ENCODE peak calls at places on chromosomes 6 and 20, in four cellular contexts. J is OCI-LY7, U is natural killer cell, P is pancreas. L is an unnamed sample.

GRCh38 chr6:3457710-3458605 is 1.1 kb upstream of the SLC22A23 start:
- DNase-seq in P (peak), U (no peak), J (no peak), L (no peak)

GRCh38 chr20:2585811-2586210 is 49.4 kb downstream of the TMC2 start:
- DNase-seq in J (no peak), P (no peak), U (no peak), L (no peak)

GRCh38 chr6:124962617-124963415 is 579 bp downstream of the RNF217 start:
- DNase-seq in J (no peak), P (peak), U (no peak), L (peak)

GRCh38 chr6:33534702-33535101 is 45.4 kb downstream of the BAK1 start:
- DNase-seq in U (no peak), J (no peak), P (no peak), L (no peak)

GRCh38 chr6:29958046-29958445 is 15.7 kb downstream of the HLA-A start:
- DNase-seq in J (no peak), U (no peak), P (no peak), L (no peak)

GRCh38 chr6:94645191-94645590 is 932.1 kb upstream of the MANEA start:
- DNase-seq in U (no peak), J (no peak), P (no peak), L (no peak)

GRCh38 chr6:34610819-34611477 is 54.8 kb upstream of the SPDEF start:
- DNase-seq in J (no peak), P (no peak), U (no peak), L (no peak)

GRCh38 chr20:44765647-44766367 is 20.1 kb downstream of the KCNK15 start:
- DNase-seq in J (no peak), P (no peak), U (no peak), L (no peak)

GRCh38 chr6:167276772-167277533 is 14.2 kb upstream of the UNC93A start:
- DNase-seq in U (no peak), P (no peak), J (no peak), L (no peak)

GRCh38 chr6:46078294-46078693 is 51.5 kb upstream of the ENPP4 start:
- DNase-seq in U (no peak), P (no peak), J (no peak), L (no peak)

GRCh38 chr6:159941286-159942113 is 27.4 kb upstream of the IGF2R start:
- DNase-seq in U (no peak), J (peak), P (no peak), L (peak)

GRCh38 chr6:36139991-36140710 is 9.8 kb downstream of the MAPK13 start:
- DNase-seq in J (peak), U (no peak), P (no peak), L (no peak)

GRCh38 chr6:15331143-15331542 is 85.3 kb downstream of the JARID2 start:
- DNase-seq in P (no peak), J (no peak), U (no peak), L (no peak)

GRCh38 chr6:110699780-110700179 is 115.5 kb downstream of the CDK19 start:
- DNase-seq in J (no peak), U (no peak), P (no peak), L (no peak)

GRCh38 chr6:38631186-38631783 is 8.4 kb downstream of the BTBD9 start:
- DNase-seq in P (no peak), J (no peak), U (no peak), L (no peak)

GRCh38 chr6:168032383-168032760 is 34.9 kb downstream of the KIF25 start:
- DNase-seq in U (no peak), P (peak), J (no peak), L (no peak)

GRCh38 chr6:21856844-21857243 is 263.3 kb downstream of the SOX4 start:
- DNase-seq in U (no peak), J (no peak), P (no peak), L (no peak)

GRCh38 chr20:57586370-57586793 is 25.5 kb downstream of the PCK1 start:
- DNase-seq in U (no peak), P (no peak), J (no peak), L (no peak)

GRCh38 chr6:148186916-148187315 is 155.7 kb upstream of the SASH1 start:
- DNase-seq in J (no peak), P (no peak), U (no peak), L (no peak)

GRCh38 chr6:296151-297122 is 4.2 kb downstream of the DUSP22 start:
- DNase-seq in P (peak), J (peak), U (no peak), L (peak)

GRCh38 chr6:37168809-37169457 is 1.0 kb upstream of the PIM1 start:
- DNase-seq in U (no peak), J (peak), P (peak), L (peak)

GRCh38 chr6:53148684-53149083 is at the start of gene GCM1:
- DNase-seq in U (no peak), P (no peak), J (no peak), L (no peak)

GRCh38 chr20:49659096-49659495 is 54.6 kb downstream of the B4GALT5 start:
- DNase-seq in P (no peak), U (no peak), J (no peak), L (no peak)

GRCh38 chr6:166739655-166740318 is 112.7 kb upstream of the RPS6KA2 start:
- DNase-seq in U (no peak), J (no peak), P (no peak), L (no peak)

GRCh38 chr6:162719528-162719927 is 8.0 kb downstream of the PRKN start:
- DNase-seq in P (no peak), U (no peak), J (no peak), L (no peak)

GRCh38 chr20:38305541-38305940 is 1.6 kb downstream of the BPI start:
- DNase-seq in U (no peak), J (no peak), P (no peak), L (no peak)

GRCh38 chr20:38307371-38308046 is 3.6 kb downstream of the BPI start:
- DNase-seq in J (no peak), P (no peak), U (no peak), L (no peak)

GRCh38 chr20:38303908-38304379 is at the start of gene BPI:
- DNase-seq in J (no peak), P (peak), U (no peak), L (peak)

GRCh38 chr20:38302721-38303120 is 1.2 kb upstream of the BPI start:
- DNase-seq in U (no peak), P (no peak), J (no peak), L (no peak)

GRCh38 chr20:38304845-38305447 is 990 bp downstream of the BPI start:
- DNase-seq in P (no peak), J (peak), U (no peak), L (peak)
- TF ChIP-seq CTCF in P (no peak), J (peak), U (no peak), L (peak)

GRCh38 chr20:23049201-23049932 is at the start of gene THBD:
- DNase-seq in P (peak), U (no peak), J (no peak), L (peak)

GRCh38 chr20:23049933-23050838 is 714 bp upstream of the THBD start:
- DNase-seq in U (no peak), P (peak), J (no peak), L (peak)

GRCh38 chr20:23047001-23047737 is 2.3 kb downstream of the THBD start:
- DNase-seq in P (no peak), J (no peak), U (no peak), L (no peak)

GRCh38 chr20:23047738-23048214 is 1.7 kb downstream of the THBD start:
- DNase-seq in P (no peak), U (no peak), J (no peak), L (no peak)

GRCh38 chr20:23048283-23049200 is 930 bp downstream of the THBD start:
- DNase-seq in P (peak), U (peak), J (no peak), L (peak)
- TF ChIP-seq CTCF in P (peak), U (peak), J (no peak), L (no peak)

GRCh38 chr6:103268335-103268734 is 1591.4 kb downstream of the HACE1 start:
- DNase-seq in P (no peak), U (no peak), J (no peak), L (no peak)

GRCh38 chr6:103273048-103273447 is 1586.7 kb downstream of the HACE1 start:
- DNase-seq in U (no peak), P (no peak), J (peak), L (no peak)
- TF ChIP-seq CTCF in U (no peak), P (no peak), J (peak), L (peak)

GRCh38 chr6:114785235-114786127 is 442.7 kb upstream of the HS3ST5 start:
- DNase-seq in U (no peak), J (no peak), P (no peak), L (no peak)
- TF ChIP-seq CTCF in U (no peak), J (no peak), P (no peak), L (no peak)

GRCh38 chr6:108966236-108966635 is 118.0 kb downstream of the ARMC2 start:
- DNase-seq in U (no peak), P (no peak), J (no peak), L (no peak)

GRCh38 chr6:108966855-108967755 is 118.9 kb downstream of the ARMC2 start:
- DNase-seq in P (no peak), U (peak), J (no peak), L (no peak)

GRCh38 chr6:108969776-108970175 is 121.6 kb downstream of the ARMC2 start:
- DNase-seq in P (no peak), U (no peak), J (no peak), L (no peak)

GRCh38 chr6:108968325-108968724 is 120.1 kb downstream of the ARMC2 start:
- DNase-seq in J (no peak), U (no peak), P (no peak), L (no peak)

DNA sequence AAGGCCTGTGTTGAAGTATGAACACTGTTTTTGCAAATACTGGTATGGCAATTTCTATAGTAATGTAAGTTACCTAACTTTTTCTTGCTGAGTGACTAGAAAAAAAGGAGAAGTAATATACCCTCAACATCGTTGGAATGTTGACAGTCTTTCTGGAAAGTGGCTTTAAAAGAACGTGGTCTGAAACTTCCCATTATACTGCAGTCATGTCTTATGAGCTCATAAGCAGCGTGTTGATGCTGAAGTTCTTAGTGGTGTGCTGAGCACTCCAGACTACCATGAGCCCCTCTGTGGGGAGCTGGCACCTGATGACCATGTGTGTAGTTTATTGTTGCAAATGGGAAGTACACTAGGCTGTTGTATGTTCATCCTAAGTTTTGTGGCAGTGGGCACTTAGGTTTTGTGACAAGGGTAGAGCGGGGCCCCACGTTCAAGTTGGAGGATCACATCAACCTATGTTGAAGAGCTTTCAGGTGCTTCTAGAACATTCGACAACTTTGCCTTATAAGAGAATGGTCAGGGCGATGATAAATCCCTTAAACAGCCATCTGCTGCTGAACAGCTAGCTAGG is 120.6 kb downstream of the ARMC2 start:
- DNase-seq in J (no peak), P (no peak), U (no peak), L (no peak)
- TF ChIP-seq CTCF in J (no peak), P (no peak), U (no peak), L (no peak)

L was measured in GM13976.